ENCODE peak calls at places on chromosomes 2 and 18, in five cellular contexts. P is fibroblast of lung, O is ovary, R is HCT116, N is heart right ventricle. I is an unnamed sample.

GRCh38 chr2:236830931-236831330 is 254.8 kb upstream of the COPS8 start:
- DNase-seq in P (no peak), O (no peak), R (no peak), N (no peak), I (no peak)

GRCh38 chr2:175445276-175445675 is 263.8 kb upstream of the ATP5MC3 start:
- DNase-seq in P (no peak), O (no peak), R (no peak), N (no peak), I (no peak)

GRCh38 chr2:113118263-113118657 is 9.1 kb upstream of the IL1RN start:
- DNase-seq in P (no peak), O (no peak), R (no peak), N (no peak), I (no peak)

GRCh38 chr2:237617305-237617982 is 9.9 kb upstream of the LRRFIP1 start:
- DNase-seq in P (no peak), O (no peak), R (no peak), N (no peak), I (no peak)

GRCh38 chr2:21928292-21928691 is 804.5 kb downstream of the TDRD15 start:
- DNase-seq in P (no peak), O (no peak), R (no peak), N (no peak), I (no peak)

GRCh38 chr2:230779141-230779523 is 66.5 kb downstream of the CAB39 start:
- DNase-seq in P (no peak), O (no peak), R (no peak), N (no peak), I (no peak)

GRCh38 chr2:158042666-158043065 is 59.0 kb upstream of the UPP2 start:
- DNase-seq in P (no peak), O (no peak), R (no peak), N (peak; percentile 14), I (no peak)

GRCh38 chr18:51461956-51462355 is 264.5 kb upstream of the MEX3C start:
- DNase-seq in P (no peak), O (no peak), R (no peak), N (no peak), I (no peak)

GRCh38 chr2:18752667-18753422 is 163.5 kb upstream of the NT5C1B start:
- DNase-seq in P (peak; percentile 42), O (no peak), R (no peak), N (no peak), I (no peak)

GRCh38 chr2:239220976-239221375 is 179.8 kb downstream of the HDAC4 start:
- DNase-seq in P (no peak), O (no peak), R (no peak), N (no peak), I (no peak)

GRCh38 chr2:53632714-53633113 is 134.9 kb upstream of the CHAC2 start:
- DNase-seq in P (peak; percentile 3), O (no peak), R (no peak), N (no peak), I (no peak)

GRCh38 chr2:108413731-108414130 is 35.3 kb upstream of the GCC2 start:
- DNase-seq in P (no peak), O (no peak), R (no peak), N (no peak), I (no peak)

GRCh38 chr18:5238371-5238758 is 41.3 kb upstream of the AKAIN1 start:
- DNase-seq in P (no peak), O (peak; percentile 23), R (no peak), N (peak; percentile 10), I (peak; percentile 80)

GRCh38 chr2:236001854-236002253 is 166.3 kb downstream of the GBX2 start:
- DNase-seq in P (no peak), O (no peak), R (no peak), N (no peak), I (no peak)

GRCh38 chr2:199468561-199469513 is 11.1 kb upstream of the SATB2 start:
- DNase-seq in P (no peak), O (no peak), R (no peak), N (no peak), I (no peak)
- H3K4me3 ChIP-seq in P (no peak overlapping the region), O (peak overlapping the region; percentile 0), R (no peak overlapping the region), N (no peak overlapping the region), I (no peak overlapping the region)

GRCh38 chr18:70494524-70494923 is 205.7 kb downstream of the SOCS6 start:
- DNase-seq in P (no peak), O (no peak), R (no peak), N (no peak), I (no peak)

GRCh38 chr18:70493461-70493860 is 204.6 kb downstream of the SOCS6 start:
- DNase-seq in P (no peak), O (no peak), R (no peak), N (no peak), I (no peak)

GRCh38 chr18:70490008-70490933 is 201.4 kb downstream of the SOCS6 start:
- DNase-seq in P (peak; percentile 69), O (no peak), R (peak; percentile 48), N (peak; percentile 23), I (no peak)

GRCh38 chr18:70491734-70492348 is 203.0 kb downstream of the SOCS6 start:
- DNase-seq in P (peak; percentile 35), O (no peak), R (peak; percentile 68), N (peak; percentile 29), I (peak; percentile 77)

GRCh38 chr18:70489556-70489955 is 200.7 kb downstream of the SOCS6 start:
- DNase-seq in P (no peak), O (no peak), R (no peak), N (no peak), I (no peak)
- H3K27ac ChIP-seq in P (no peak overlapping the region), O (no peak overlapping the region), R (no peak overlapping the region), N (no peak overlapping the region), I (no peak overlapping the region)

GRCh38 chr2:71072492-71072891 is 4.0 kb downstream of the NAGK start:
- DNase-seq in P (no peak), O (no peak), R (no peak), N (no peak), I (no peak)

GRCh38 chr2:71069376-71069775 is 928 bp downstream of the NAGK start:
- DNase-seq in P (no peak), O (no peak), R (no peak), N (no peak), I (no peak)

GRCh38 chr2:71071681-71072398 is 3.4 kb downstream of the NAGK start:
- DNase-seq in P (no peak), O (no peak), R (no peak), N (peak; percentile 24), I (no peak)

GRCh38 chr2:71068218-71069035 is at the start of gene NAGK:
- DNase-seq in P (peak; percentile 95), O (peak; percentile 96), R (peak; percentile 82), N (peak; percentile 96), I (peak; percentile 98)

GRCh38 chr2:71070294-71071025 is 2.0 kb downstream of the NAGK start:
- DNase-seq in P (peak; percentile 24), O (no peak), R (peak; percentile 19), N (no peak), I (no peak)
- TF ChIP-seq CTCF in P (peak; percentile 46), O (no peak), R (peak; percentile 42), N (no peak), I (no peak)

GRCh38 chr2:191675807-191676667 is 1.9 kb upstream of the NABP1 start:
- DNase-seq in P (no peak), O (no peak), R (no peak), N (peak; percentile 45), I (peak; percentile 58)
- H3K4me3 ChIP-seq in P (no peak overlapping the region), O (no peak overlapping the region), R (no peak overlapping the region), N (no peak overlapping the region), I (no peak overlapping the region)

DNA sequence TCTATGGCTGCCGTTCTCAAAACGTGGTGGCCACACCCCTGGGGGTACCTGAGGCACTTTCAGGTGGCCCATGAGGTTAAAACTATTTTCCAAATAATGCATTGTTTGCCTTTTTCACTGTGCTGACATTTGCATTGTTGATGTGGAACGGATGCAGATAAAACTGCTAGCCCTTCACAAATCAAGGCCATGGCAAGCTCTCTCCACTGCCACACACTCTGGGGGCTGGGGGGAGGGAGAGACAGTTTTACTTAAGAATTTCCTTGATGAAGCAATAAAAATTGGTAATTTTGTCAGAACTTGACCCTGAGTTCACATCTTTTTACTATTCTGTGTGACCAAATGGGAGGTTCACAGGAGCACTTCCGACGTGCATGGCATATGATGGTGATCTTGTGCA is 22.0 kb upstream of the TGIF1 start:
- DNase-seq in P (no peak), O (no peak), R (no peak), N (no peak), I (no peak)
- H3K27ac ChIP-seq in P (no peak overlapping the region), O (no peak overlapping the region), R (no peak overlapping the region), N (no peak overlapping the region), I (no peak overlapping the region)

GRCh38 chr2:42386684-42387083 is 25.7 kb upstream of the COX7A2L start:
- DNase-seq in P (no peak), O (no peak), R (peak; percentile 34), N (no peak), I (no peak)
- TF ChIP-seq CTCF in P (peak; percentile 37), O (no peak), R (peak; percentile 66), N (no peak), I (no peak)

DNA sequence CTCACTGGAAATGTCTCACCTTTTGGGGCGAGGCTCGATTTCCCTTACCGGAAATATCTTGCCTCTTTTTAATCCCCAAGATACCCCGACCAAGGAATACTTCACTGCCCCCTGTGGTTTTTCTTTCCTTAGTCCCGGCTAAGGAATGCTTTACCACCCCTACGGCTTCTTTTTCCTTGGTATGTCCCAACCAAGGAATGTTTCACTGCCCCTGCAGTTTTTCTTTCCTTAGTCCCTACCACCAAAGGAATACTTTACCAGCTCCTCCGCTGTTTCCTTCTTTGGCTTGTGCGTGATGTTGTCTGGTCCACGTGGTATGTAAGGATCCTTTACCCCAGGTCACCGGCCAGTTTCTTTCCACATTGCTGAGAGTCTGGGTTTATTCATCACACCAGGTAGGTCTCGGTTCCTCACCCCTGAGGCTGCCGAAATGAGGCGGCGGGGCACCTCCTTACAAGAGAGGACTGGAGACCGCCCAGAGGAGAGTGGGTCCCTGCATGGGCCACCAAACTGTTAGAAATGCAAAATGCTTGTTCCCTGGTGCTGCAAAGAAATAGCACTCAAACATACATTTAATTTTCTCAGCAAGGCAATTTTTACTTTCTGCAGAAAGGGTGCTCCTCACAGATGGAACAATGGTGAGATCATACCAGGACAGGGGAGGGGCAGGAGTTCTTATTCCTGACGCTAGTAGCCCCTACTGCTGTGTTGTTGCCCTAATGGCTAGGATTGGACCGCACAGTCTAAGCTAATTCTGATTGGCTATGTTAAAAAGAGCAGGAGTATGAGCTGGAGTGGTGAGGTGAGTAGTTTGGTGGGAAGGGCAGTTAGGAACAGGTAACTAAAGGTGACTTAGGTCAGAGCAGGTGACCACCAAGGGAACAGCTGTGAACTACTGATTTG is 33.4 kb upstream of the CLASP1 start:
- DNase-seq in P (no peak), O (no peak), R (no peak), N (no peak), I (no peak)
- H3K4me3 ChIP-seq in P (no peak overlapping the region), O (no peak overlapping the region), R (no peak overlapping the region), N (no peak overlapping the region), I (no peak overlapping the region)

DNA sequence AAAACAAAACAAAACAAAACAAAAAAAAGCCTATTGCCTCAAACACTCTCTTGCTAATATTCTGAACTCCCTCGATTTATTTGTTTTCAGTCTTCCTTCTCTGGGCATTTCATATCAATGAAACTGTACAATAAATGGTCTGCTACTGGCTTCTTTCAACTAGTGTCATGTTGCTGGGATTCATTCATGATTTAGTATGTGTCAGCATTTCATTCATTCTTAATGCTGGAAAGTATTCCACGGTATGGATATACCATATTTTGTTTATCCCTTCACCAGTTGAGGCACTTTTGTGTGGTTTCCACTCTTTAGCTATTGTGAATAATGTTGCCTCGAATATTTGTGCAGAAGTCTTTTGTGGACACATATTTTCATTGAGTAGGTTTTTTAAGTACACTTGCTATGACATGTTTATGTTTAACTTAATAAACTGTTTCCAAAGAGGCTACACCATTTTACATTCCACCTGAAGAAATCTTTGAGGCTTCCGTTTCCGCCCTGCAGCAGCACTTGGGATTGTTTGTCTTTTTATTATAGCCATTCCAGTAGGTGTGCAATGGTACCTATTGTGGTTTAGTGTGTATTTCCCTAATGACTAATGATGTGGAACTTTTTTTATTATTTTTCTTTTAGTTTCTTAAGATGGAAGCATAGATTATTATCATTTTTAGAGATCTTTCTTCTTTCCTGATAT is 543.6 kb upstream of the SOX11 start:
- DNase-seq in P (no peak), O (no peak), R (no peak), N (no peak), I (no peak)
- H3K27ac ChIP-seq in P (no peak overlapping the region), O (no peak overlapping the region), R (no peak overlapping the region), N (no peak overlapping the region), I (no peak overlapping the region)

I was measured in right lobe of liver.